ENCODE peak calls at places on chromosomes 4 and X, in four cellular contexts. T, I, C and S are unnamed samples.

GRCh38 chrX:85244411-85245210 is 820 bp downstream of the ZNF711 start:
- DNase-seq in I (peak), T (no peak), C (peak), S (peak)

GRCh38 chrX:37844622-37845021 is 2.7 kb downstream of the DYNLT3 start:
- DNase-seq in T (no peak), I (no peak), C (no peak), S (no peak)

GRCh38 chr4:170931326-170931725 is 841.6 kb upstream of the AADAT start:
- DNase-seq in C (no peak), I (no peak), T (no peak), S (no peak)

GRCh38 chr4:77903186-77903585 is 40.6 kb downstream of the MRPL1 start:
- DNase-seq in C (no peak), I (no peak), T (no peak), S (no peak)

GRCh38 chr4:15753786-15754185 is 24.3 kb upstream of the CD38 start:
- DNase-seq in T (peak), I (no peak), C (peak), S (no peak)

GRCh38 chr4:188452097-188452496 is 312.9 kb downstream of the TRIML1 start:
- DNase-seq in I (no peak), T (no peak), C (no peak), S (no peak)

GRCh38 chr4:14513471-14513870 is 488.8 kb upstream of the CPEB2 start:
- DNase-seq in I (no peak), C (peak), T (no peak), S (no peak)

GRCh38 chr4:7805533-7806079 is 134.1 kb downstream of the AFAP1 start:
- DNase-seq in C (peak), I (no peak), T (peak), S (peak)

GRCh38 chr4:751676-752075 is 46.0 kb downstream of the PCGF3 start:
- DNase-seq in C (no peak), I (no peak), T (peak), S (no peak)

GRCh38 chr4:70667710-70668535 is 1.6 kb upstream of the JCHAIN start:
- DNase-seq in C (peak), I (no peak), T (no peak), S (no peak)

GRCh38 chr4:70670332-70671014 is 4.2 kb upstream of the JCHAIN start:
- DNase-seq in I (no peak), C (no peak), T (no peak), S (peak)

GRCh38 chr4:70671091-70671490 is 4.8 kb upstream of the JCHAIN start:
- DNase-seq in T (no peak), C (no peak), I (no peak), S (no peak)

DNA sequence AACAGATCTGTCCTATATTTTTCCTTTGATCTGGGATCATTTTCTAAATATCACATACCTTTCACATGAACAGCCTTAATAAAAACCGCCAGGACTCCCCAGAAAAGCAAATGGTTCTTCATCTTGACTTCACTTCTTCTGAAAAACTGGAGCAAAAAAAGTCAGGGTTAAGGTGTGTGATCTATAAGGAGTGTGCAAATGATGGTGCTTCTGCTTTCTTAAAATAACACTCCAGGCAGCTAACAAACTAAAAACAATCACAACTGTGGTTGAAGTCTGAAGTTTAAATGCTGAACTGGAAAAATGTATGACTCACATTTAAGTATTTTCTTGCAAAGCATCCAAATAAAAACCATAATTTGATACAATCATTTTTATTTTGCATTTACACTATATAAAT is at the start of gene JCHAIN:
- DNase-seq in I (no peak), T (no peak), C (peak), S (peak)
- TF ChIP-seq CTCF in I (no peak), T (no peak), C (no peak), S (no peak)

GRCh38 chr4:31768756-31769155 is 1048.6 kb downstream of the PCDH7 start:
- DNase-seq in C (no peak), I (no peak), T (no peak), S (no peak)
- H3K4me3 ChIP-seq in C (no peak), I (no peak), T (no peak), S (no peak)

GRCh38 chrX:126376465-126376864 is 176.1 kb downstream of the DCAF12L1 start:
- DNase-seq in T (no peak), C (no peak), I (no peak), S (no peak)
- TF ChIP-seq CTCF in T (no peak), C (no peak), I (no peak), S (no peak)

GRCh38 chr4:22238742-22239141 is 277.1 kb downstream of the ADGRA3 start:
- DNase-seq in C (peak), T (no peak), I (no peak), S (peak)

GRCh38 chr4:22235798-22236197 is 280.1 kb downstream of the ADGRA3 start:
- DNase-seq in T (no peak), C (no peak), I (no peak), S (no peak)

GRCh38 chr4:22240814-22241213 is 275.1 kb downstream of the ADGRA3 start:
- DNase-seq in C (no peak), I (no peak), T (no peak), S (no peak)

GRCh38 chr4:22237155-22237751 is 278.6 kb downstream of the ADGRA3 start:
- DNase-seq in T (no peak), I (peak), C (peak), S (no peak)

GRCh38 chr4:22237846-22238513 is 277.9 kb downstream of the ADGRA3 start:
- DNase-seq in C (no peak), I (no peak), T (no peak), S (no peak)
- H3K4me3 ChIP-seq in C (peak), I (no peak), T (no peak), S (no peak)

GRCh38 chrX:49172280-49172780 is 632 bp downstream of the PLP2 start:
- DNase-seq in T (no peak), I (peak), C (peak), S (peak)
- TF ChIP-seq CTCF in T (no peak), I (no peak), C (no peak), S (no peak)

DNA sequence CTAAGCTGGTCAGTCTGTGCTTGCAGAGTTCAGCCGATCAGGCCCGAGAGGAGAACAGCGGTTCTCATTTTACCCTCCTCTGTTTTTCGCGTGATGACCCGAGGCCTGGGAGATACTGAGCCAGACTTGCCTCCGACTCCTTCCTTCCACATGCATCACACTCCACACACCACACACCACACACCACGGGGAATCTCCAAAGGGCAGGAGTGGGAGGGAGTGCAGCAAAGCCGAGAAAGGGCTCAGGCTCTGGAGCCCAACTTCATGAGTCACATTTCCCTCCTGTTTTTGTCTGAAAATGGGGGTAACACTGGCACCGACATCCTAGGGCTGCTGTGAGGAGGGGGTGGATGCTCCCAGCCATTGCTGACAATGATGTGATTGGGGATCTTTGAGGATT is 38.9 kb downstream of the TKTL1 start:
- DNase-seq in T (no peak), C (no peak), I (no peak), S (no peak)
- H3K4me3 ChIP-seq in T (no peak), C (no peak), I (no peak), S (no peak)

GRCh38 chr4:112951362-112951962 is 98.0 kb upstream of the ANK2 start:
- DNase-seq in C (peak), I (no peak), T (no peak), S (peak)
- TF ChIP-seq CTCF in C (peak), I (peak), T (peak), S (peak)